ENCODE peak calls at places on chromosomes 13 and 19, in six cellular contexts. One of them, this sample, is unnamed.
A peak's percentile ranks its signal among the peaks of the same experiment; 100 is the strongest.

GRCh38 chr19:7318176-7318575 is 24.0 kb upstream of the INSR start:
- DNase-seq in Peyer's patch: no peak
- DNase-seq in brain microvascular endothelial cell: no peak
- DNase-seq in cardiac fibroblast: no peak
- DNase-seq in body of pancreas: no peak
- DNase-seq in mucosa of descending colon: no peak
- DNase-seq in this sample: no peak

GRCh38 chr13:42883771-42884170 is 102.4 kb downstream of the FAM216B start:
- DNase-seq in body of pancreas: peak; percentile 16
- DNase-seq in Peyer's patch: no peak
- DNase-seq in mucosa of descending colon: no peak
- DNase-seq in cardiac fibroblast: peak; percentile 79
- DNase-seq in brain microvascular endothelial cell: peak; percentile 63
- DNase-seq in this sample: peak; percentile 12

GRCh38 chr19:15256708-15257331 is 24.6 kb upstream of the EPHX3 start:
- DNase-seq in Peyer's patch: no peak
- DNase-seq in mucosa of descending colon: no peak
- DNase-seq in cardiac fibroblast: no peak
- DNase-seq in body of pancreas: no peak
- DNase-seq in brain microvascular endothelial cell: no peak
- DNase-seq in this sample: no peak

GRCh38 chr19:3987619-3988371 is 2.5 kb upstream of the EEF2 start:
- DNase-seq in Peyer's patch: peak; percentile 96
- DNase-seq in brain microvascular endothelial cell: peak; percentile 62
- DNase-seq in body of pancreas: peak; percentile 93
- DNase-seq in mucosa of descending colon: peak; percentile 93
- DNase-seq in cardiac fibroblast: peak; percentile 88
- DNase-seq in this sample: peak; percentile 94

GRCh38 chr19:3671680-3672574 is 28.3 kb downstream of the PIP5K1C start:
- DNase-seq in mucosa of descending colon: no peak
- DNase-seq in cardiac fibroblast: peak; percentile 36
- DNase-seq in brain microvascular endothelial cell: no peak
- DNase-seq in body of pancreas: no peak
- DNase-seq in Peyer's patch: no peak
- DNase-seq in this sample: no peak

GRCh38 chr19:10339977-10340376 is 553 bp upstream of the ICAM3 start:
- DNase-seq in brain microvascular endothelial cell: no peak
- DNase-seq in Peyer's patch: no peak
- DNase-seq in mucosa of descending colon: no peak
- DNase-seq in body of pancreas: no peak
- DNase-seq in cardiac fibroblast: no peak
- DNase-seq in this sample: no peak

GRCh38 chr13:81487151-81487550 is 1146.2 kb upstream of the SPRY2 start:
- DNase-seq in cardiac fibroblast: peak; percentile 6
- DNase-seq in brain microvascular endothelial cell: peak; percentile 0
- DNase-seq in body of pancreas: peak; percentile 19
- DNase-seq in mucosa of descending colon: no peak
- DNase-seq in Peyer's patch: no peak
- DNase-seq in this sample: no peak

GRCh38 chr13:38366954-38367645 is 17.4 kb downstream of the UFM1 start:
- DNase-seq in Peyer's patch: no peak
- DNase-seq in brain microvascular endothelial cell: no peak
- DNase-seq in body of pancreas: no peak
- DNase-seq in mucosa of descending colon: no peak
- DNase-seq in cardiac fibroblast: peak; percentile 5
- DNase-seq in this sample: no peak

GRCh38 chr13:86282450-86282849 is 483.2 kb upstream of the SLITRK6 start:
- DNase-seq in brain microvascular endothelial cell: no peak
- DNase-seq in mucosa of descending colon: no peak
- DNase-seq in body of pancreas: no peak
- DNase-seq in Peyer's patch: no peak
- DNase-seq in cardiac fibroblast: peak; percentile 7
- DNase-seq in this sample: peak; percentile 10

GRCh38 chr13:52160053-52160452 is 656 bp upstream of the NEK3 start:
- DNase-seq in mucosa of descending colon: no peak
- DNase-seq in cardiac fibroblast: no peak
- DNase-seq in Peyer's patch: no peak
- DNase-seq in brain microvascular endothelial cell: no peak
- DNase-seq in body of pancreas: no peak
- DNase-seq in this sample: no peak

GRCh38 chr19:29851769-29852521 is 40.2 kb downstream of the CCNE1 start:
- DNase-seq in cardiac fibroblast: no peak
- DNase-seq in mucosa of descending colon: no peak
- DNase-seq in body of pancreas: no peak
- DNase-seq in Peyer's patch: no peak
- DNase-seq in brain microvascular endothelial cell: no peak
- DNase-seq in this sample: peak; percentile 93

GRCh38 chr13:50081106-50081898 is 66.1 kb downstream of the KCNRG start:
- DNase-seq in brain microvascular endothelial cell: no peak
- DNase-seq in Peyer's patch: peak; percentile 82
- DNase-seq in mucosa of descending colon: peak; percentile 81
- DNase-seq in body of pancreas: peak; percentile 43
- DNase-seq in cardiac fibroblast: no peak
- DNase-seq in this sample: peak; percentile 63

GRCh38 chr19:5309438-5310204 is 31.0 kb downstream of the PTPRS start:
- DNase-seq in Peyer's patch: no peak
- DNase-seq in body of pancreas: no peak
- DNase-seq in cardiac fibroblast: no peak
- DNase-seq in brain microvascular endothelial cell: no peak
- DNase-seq in mucosa of descending colon: no peak
- DNase-seq in this sample: no peak

GRCh38 chr19:36152061-36152885 is at the start of gene COX7A1:
- DNase-seq in Peyer's patch: peak; percentile 62
- DNase-seq in mucosa of descending colon: no peak
- DNase-seq in body of pancreas: peak; percentile 58
- DNase-seq in cardiac fibroblast: peak; percentile 70
- DNase-seq in brain microvascular endothelial cell: peak; percentile 38
- DNase-seq in this sample: no peak

DNA sequence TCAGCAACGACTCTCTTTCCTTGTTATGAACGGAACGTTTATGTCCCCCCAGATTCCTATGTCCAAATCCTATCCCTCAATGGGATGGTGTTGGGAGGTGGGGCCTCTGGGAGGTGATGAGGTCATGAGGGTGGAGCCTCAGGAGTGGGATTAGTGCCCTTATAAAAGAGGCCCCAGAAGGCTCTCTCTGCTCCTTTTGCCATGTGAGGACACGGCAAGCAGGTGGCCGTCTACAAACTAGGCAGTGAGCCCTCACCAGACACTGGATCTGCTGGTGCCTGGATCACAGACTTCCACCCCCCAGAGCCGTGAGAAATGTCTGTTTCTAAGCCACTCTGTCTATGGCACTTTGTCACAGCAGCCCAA is 53.2 kb downstream of the EPS15L1 start:
- DNase-seq in cardiac fibroblast: no peak
- DNase-seq in Peyer's patch: no peak
- DNase-seq in mucosa of descending colon: no peak
- DNase-seq in body of pancreas: no peak
- DNase-seq in brain microvascular endothelial cell: no peak
- DNase-seq in this sample: no peak
- TF ChIP-seq CTCF in cardiac fibroblast: no peak
- TF ChIP-seq CTCF in Peyer's patch: no peak
- TF ChIP-seq CTCF in mucosa of descending colon: no peak
- TF ChIP-seq CTCF in body of pancreas: no peak
- TF ChIP-seq CTCF in brain microvascular endothelial cell: no peak
- TF ChIP-seq CTCF in this sample: no peak

GRCh38 chr13:77019756-77020155 is 7.2 kb downstream of the FBXL3 start:
- DNase-seq in body of pancreas: no peak
- DNase-seq in brain microvascular endothelial cell: no peak
- DNase-seq in cardiac fibroblast: no peak
- DNase-seq in mucosa of descending colon: no peak
- DNase-seq in Peyer's patch: no peak
- DNase-seq in this sample: no peak

GRCh38 chr13:77016888-77017623 is 9.9 kb downstream of the FBXL3 start:
- DNase-seq in body of pancreas: no peak
- DNase-seq in brain microvascular endothelial cell: no peak
- DNase-seq in cardiac fibroblast: no peak
- DNase-seq in mucosa of descending colon: no peak
- DNase-seq in Peyer's patch: no peak
- DNase-seq in this sample: no peak

GRCh38 chr13:77013853-77014542 is 13.0 kb downstream of the FBXL3 start:
- DNase-seq in cardiac fibroblast: no peak
- DNase-seq in brain microvascular endothelial cell: no peak
- DNase-seq in body of pancreas: no peak
- DNase-seq in Peyer's patch: no peak
- DNase-seq in mucosa of descending colon: no peak
- DNase-seq in this sample: no peak

GRCh38 chr13:77014906-77015685 is 11.9 kb downstream of the FBXL3 start:
- DNase-seq in mucosa of descending colon: no peak
- DNase-seq in cardiac fibroblast: no peak
- DNase-seq in Peyer's patch: no peak
- DNase-seq in body of pancreas: no peak
- DNase-seq in brain microvascular endothelial cell: no peak
- DNase-seq in this sample: no peak

GRCh38 chr13:77016241-77016812 is 10.6 kb downstream of the FBXL3 start:
- DNase-seq in cardiac fibroblast: no peak
- DNase-seq in brain microvascular endothelial cell: no peak
- DNase-seq in Peyer's patch: no peak
- DNase-seq in body of pancreas: no peak
- DNase-seq in mucosa of descending colon: no peak
- DNase-seq in this sample: no peak
- H3K4me3 ChIP-seq in cardiac fibroblast: no peak overlapping the region
- H3K4me3 ChIP-seq in brain microvascular endothelial cell: no peak overlapping the region
- H3K4me3 ChIP-seq in Peyer's patch: no peak overlapping the region
- H3K4me3 ChIP-seq in body of pancreas: no peak overlapping the region
- H3K4me3 ChIP-seq in mucosa of descending colon: no peak overlapping the region
- H3K4me3 ChIP-seq in this sample: no peak overlapping the region

GRCh38 chr13:92143766-92144165 is 745.3 kb downstream of the GPC5 start:
- DNase-seq in cardiac fibroblast: no peak
- DNase-seq in brain microvascular endothelial cell: no peak
- DNase-seq in mucosa of descending colon: no peak
- DNase-seq in Peyer's patch: no peak
- DNase-seq in body of pancreas: no peak
- DNase-seq in this sample: no peak
- TF ChIP-seq CTCF in cardiac fibroblast: no peak
- TF ChIP-seq CTCF in brain microvascular endothelial cell: no peak
- TF ChIP-seq CTCF in mucosa of descending colon: no peak
- TF ChIP-seq CTCF in Peyer's patch: no peak
- TF ChIP-seq CTCF in body of pancreas: no peak
- TF ChIP-seq CTCF in this sample: no peak

GRCh38 chr19:40907968-40908735 is 26.1 kb upstream of the CYP2A7 start:
- DNase-seq in brain microvascular endothelial cell: no peak
- DNase-seq in cardiac fibroblast: no peak
- DNase-seq in mucosa of descending colon: peak; percentile 65
- DNase-seq in Peyer's patch: no peak
- DNase-seq in body of pancreas: peak; percentile 26
- DNase-seq in this sample: peak; percentile 2

GRCh38 chr19:40906512-40906911 is 24.5 kb upstream of the CYP2A7 start:
- DNase-seq in body of pancreas: no peak
- DNase-seq in mucosa of descending colon: no peak
- DNase-seq in cardiac fibroblast: no peak
- DNase-seq in brain microvascular endothelial cell: no peak
- DNase-seq in Peyer's patch: no peak
- DNase-seq in this sample: no peak

GRCh38 chr19:40908981-40909380 is 26.9 kb upstream of the CYP2A7 start:
- DNase-seq in brain microvascular endothelial cell: no peak
- DNase-seq in mucosa of descending colon: no peak
- DNase-seq in body of pancreas: no peak
- DNase-seq in cardiac fibroblast: no peak
- DNase-seq in Peyer's patch: no peak
- DNase-seq in this sample: no peak
- H3K4me3 ChIP-seq in brain microvascular endothelial cell: no peak overlapping the region
- H3K4me3 ChIP-seq in mucosa of descending colon: no peak overlapping the region
- H3K4me3 ChIP-seq in body of pancreas: no peak overlapping the region
- H3K4me3 ChIP-seq in cardiac fibroblast: no peak overlapping the region
- H3K4me3 ChIP-seq in Peyer's patch: no peak overlapping the region
- H3K4me3 ChIP-seq in this sample: no peak overlapping the region

GRCh38 chr19:49338023-49338677 is 2.9 kb downstream of the CD37 start:
- DNase-seq in mucosa of descending colon: no peak
- DNase-seq in body of pancreas: no peak
- DNase-seq in cardiac fibroblast: no peak
- DNase-seq in brain microvascular endothelial cell: no peak
- DNase-seq in Peyer's patch: peak; percentile 47
- DNase-seq in this sample: no peak

GRCh38 chr19:49337267-49338022 is 2.2 kb downstream of the CD37 start:
- DNase-seq in brain microvascular endothelial cell: no peak
- DNase-seq in body of pancreas: no peak
- DNase-seq in Peyer's patch: peak; percentile 45
- DNase-seq in mucosa of descending colon: no peak
- DNase-seq in cardiac fibroblast: no peak
- DNase-seq in this sample: no peak

GRCh38 chr19:49339364-49340068 is 4.3 kb downstream of the CD37 start:
- DNase-seq in brain microvascular endothelial cell: peak; percentile 78
- DNase-seq in cardiac fibroblast: peak; percentile 92
- DNase-seq in mucosa of descending colon: peak; percentile 87
- DNase-seq in body of pancreas: peak; percentile 95
- DNase-seq in Peyer's patch: peak; percentile 81
- DNase-seq in this sample: peak; percentile 89

GRCh38 chr19:49340069-49340864 is 5.1 kb downstream of the CD37 start:
- DNase-seq in body of pancreas: peak; percentile 93
- DNase-seq in mucosa of descending colon: peak; percentile 87
- DNase-seq in cardiac fibroblast: peak; percentile 22
- DNase-seq in brain microvascular endothelial cell: no peak
- DNase-seq in Peyer's patch: peak; percentile 95
- DNase-seq in this sample: peak; percentile 96

GRCh38 chr19:49338691-49339363 is 3.6 kb downstream of the CD37 start:
- DNase-seq in Peyer's patch: peak; percentile 85
- DNase-seq in mucosa of descending colon: peak; percentile 92
- DNase-seq in body of pancreas: peak; percentile 97
- DNase-seq in cardiac fibroblast: peak; percentile 50
- DNase-seq in brain microvascular endothelial cell: peak; percentile 47
- DNase-seq in this sample: peak; percentile 70
- TF ChIP-seq CTCF in Peyer's patch: no peak
- TF ChIP-seq CTCF in mucosa of descending colon: no peak
- TF ChIP-seq CTCF in body of pancreas: no peak
- TF ChIP-seq CTCF in cardiac fibroblast: no peak
- TF ChIP-seq CTCF in brain microvascular endothelial cell: peak; percentile 6
- TF ChIP-seq CTCF in this sample: no peak

DNA sequence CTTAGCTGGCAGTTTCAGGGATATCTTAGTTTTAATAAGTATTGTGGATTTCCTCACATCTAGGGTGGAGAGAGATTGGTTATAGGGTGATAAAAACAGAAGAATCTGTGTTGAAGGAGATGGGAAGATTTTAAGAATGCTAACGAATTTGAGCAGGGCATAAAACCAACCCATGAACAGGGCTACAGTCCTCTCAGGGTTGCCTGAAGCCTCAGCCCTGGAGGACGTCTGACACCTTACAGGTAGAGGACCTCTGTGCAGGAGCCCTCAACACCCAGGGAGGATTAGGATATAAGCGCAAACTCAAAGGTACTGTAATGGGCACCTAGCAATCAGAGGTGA is 461 bp upstream of the WASF3 start:
- DNase-seq in mucosa of descending colon: no peak
- DNase-seq in brain microvascular endothelial cell: no peak
- DNase-seq in cardiac fibroblast: no peak
- DNase-seq in Peyer's patch: no peak
- DNase-seq in body of pancreas: no peak
- DNase-seq in this sample: no peak
- H3K4me3 ChIP-seq in mucosa of descending colon: no peak overlapping the region
- H3K4me3 ChIP-seq in brain microvascular endothelial cell: peak overlapping the region; percentile 61
- H3K4me3 ChIP-seq in cardiac fibroblast: peak overlapping the region; percentile 32
- H3K4me3 ChIP-seq in Peyer's patch: peak overlapping the region; percentile 69
- H3K4me3 ChIP-seq in body of pancreas: peak overlapping the region; percentile 3
- H3K4me3 ChIP-seq in this sample: no peak overlapping the region

This sample was measured in GM12865.